ENCODE peak calls at places on chromosomes 6 and 20, in six cellular contexts. One of them, this sample, is unnamed.
A peak's percentile ranks its signal among the peaks of the same experiment; 100 is the strongest.

GRCh38 chr6:136963259-136963658 is 41.2 kb downstream of the SLC35D3 start:
- DNase-seq in aorta: no peak
- DNase-seq in IMR-90: no peak
- DNase-seq in uterus: no peak
- DNase-seq in amniotic stem cell: no peak
- DNase-seq in B cell: no peak
- DNase-seq in this sample: no peak

GRCh38 chr6:16064687-16065086 is 64.2 kb upstream of the MYLIP start:
- DNase-seq in B cell: no peak
- DNase-seq in aorta: no peak
- DNase-seq in IMR-90: no peak
- DNase-seq in amniotic stem cell: no peak
- DNase-seq in uterus: no peak
- DNase-seq in this sample: no peak

GRCh38 chr20:48102821-48103635 is 317.7 kb upstream of the SULF2 start:
- DNase-seq in amniotic stem cell: no peak
- DNase-seq in uterus: no peak
- DNase-seq in aorta: no peak
- DNase-seq in B cell: no peak
- DNase-seq in IMR-90: no peak
- DNase-seq in this sample: no peak

GRCh38 chr20:34269996-34270627 is 28.9 kb downstream of the ASIP start:
- DNase-seq in B cell: no peak
- DNase-seq in IMR-90: no peak
- DNase-seq in aorta: no peak
- DNase-seq in amniotic stem cell: no peak
- DNase-seq in uterus: peak; percentile 22
- DNase-seq in this sample: peak; percentile 21

GRCh38 chr6:24545691-24546090 is 50.9 kb downstream of the ALDH5A1 start:
- DNase-seq in uterus: no peak
- DNase-seq in aorta: no peak
- DNase-seq in IMR-90: no peak
- DNase-seq in B cell: no peak
- DNase-seq in amniotic stem cell: no peak
- DNase-seq in this sample: no peak

GRCh38 chr6:9116026-9116425 is 680.7 kb upstream of the SLC35B3 start:
- DNase-seq in IMR-90: peak; percentile 79
- DNase-seq in uterus: no peak
- DNase-seq in aorta: no peak
- DNase-seq in B cell: no peak
- DNase-seq in amniotic stem cell: peak; percentile 59
- DNase-seq in this sample: no peak

GRCh38 chr6:134106702-134107101 is 54.3 kb upstream of the SLC2A12 start:
- DNase-seq in IMR-90: peak; percentile 39
- DNase-seq in amniotic stem cell: no peak
- DNase-seq in aorta: no peak
- DNase-seq in uterus: no peak
- DNase-seq in B cell: no peak
- DNase-seq in this sample: no peak

GRCh38 chr20:24495266-24495665 is 25.8 kb downstream of the SYNDIG1 start:
- DNase-seq in aorta: no peak
- DNase-seq in amniotic stem cell: no peak
- DNase-seq in uterus: no peak
- DNase-seq in B cell: no peak
- DNase-seq in IMR-90: no peak
- DNase-seq in this sample: no peak

GRCh38 chr6:82955841-82956240 is 109.8 kb downstream of the UBE3D start:
- DNase-seq in uterus: no peak
- DNase-seq in aorta: no peak
- DNase-seq in IMR-90: peak; percentile 92
- DNase-seq in B cell: no peak
- DNase-seq in amniotic stem cell: peak; percentile 76
- DNase-seq in this sample: no peak

GRCh38 chr6:137119196-137120104 is 54.0 kb downstream of the IL22RA2 start:
- DNase-seq in B cell: no peak
- DNase-seq in uterus: no peak
- DNase-seq in amniotic stem cell: no peak
- DNase-seq in IMR-90: no peak
- DNase-seq in aorta: no peak
- DNase-seq in this sample: no peak

GRCh38 chr6:152952045-152952444 is 30.8 kb downstream of the FBXO5 start:
- DNase-seq in uterus: no peak
- DNase-seq in amniotic stem cell: no peak
- DNase-seq in B cell: no peak
- DNase-seq in aorta: no peak
- DNase-seq in IMR-90: peak; percentile 62
- DNase-seq in this sample: no peak

GRCh38 chr6:38391206-38391908 is 248.4 kb downstream of the BTBD9 start:
- DNase-seq in aorta: no peak
- DNase-seq in IMR-90: peak; percentile 55
- DNase-seq in uterus: no peak
- DNase-seq in B cell: no peak
- DNase-seq in amniotic stem cell: peak; percentile 3
- DNase-seq in this sample: no peak